ENCODE peak calls at places on chromosomes 11 and 22, in eight cellular contexts. A is tibial nerve, Y is thoracic aorta, M is AG09319, Q is Kasumi-1, O is HuH-7, F is progenitor cell of endocrine pancreas, J is body of pancreas. R is an unnamed sample.

GRCh38 chr22:45673482-45674175 is 2.0 kb downstream of the ATXN10 start:
- DNase-seq in Y (no peak), J (no peak), A (no peak), M (no peak), O (no peak), Q (peak), F (no peak), R (no peak)

GRCh38 chr22:24400726-24401596 is 26.4 kb upstream of the ADORA2A start:
- DNase-seq in J (no peak), F (no peak), M (no peak), A (no peak), Q (no peak), Y (no peak), O (no peak), R (no peak)

GRCh38 chr22:25062378-25063095 is 110.0 kb downstream of the KIAA1671 start:
- DNase-seq in F (no peak), O (no peak), J (no peak), A (no peak), Y (no peak), M (no peak), Q (no peak), R (no peak)

GRCh38 chr11:46290598-46291309 is 13.3 kb downstream of the CREB3L1 start:
- DNase-seq in Y (no peak), J (peak), Q (no peak), A (peak), F (no peak), O (peak), M (peak), R (no peak)

GRCh38 chr11:8688414-8689362 is 6.1 kb downstream of the RPL27A start:
- DNase-seq in Q (peak), M (peak), J (peak), O (peak), Y (peak), F (peak), A (peak), R (peak)

GRCh38 chr11:32396991-32397390 is 38.3 kb downstream of the WT1 start:
- DNase-seq in Q (no peak), J (no peak), O (no peak), M (no peak), F (no peak), Y (no peak), A (no peak), R (no peak)

GRCh38 chr11:100922116-100922515 is 207.5 kb downstream of the PGR start:
- DNase-seq in O (no peak), A (no peak), M (no peak), F (no peak), Q (no peak), Y (no peak), J (no peak), R (no peak)

GRCh38 chr11:62359475-62359874 is 22.2 kb downstream of the ASRGL1 start:
- DNase-seq in Y (no peak), A (no peak), O (no peak), J (no peak), M (no peak), Q (no peak), F (no peak), R (no peak)

GRCh38 chr11:93513763-93514162 is 29.4 kb downstream of the SMCO4 start:
- DNase-seq in A (no peak), Q (no peak), M (no peak), F (no peak), J (no peak), O (no peak), Y (no peak), R (no peak)

GRCh38 chr22:35862697-35863096 is 145.0 kb downstream of the APOL5 start:
- DNase-seq in Q (no peak), J (no peak), A (no peak), Y (no peak), O (no peak), M (no peak), F (no peak), R (no peak)

GRCh38 chr22:32606181-32606580 is 131.6 kb downstream of the FBXO7 start:
- DNase-seq in J (no peak), Q (peak), A (no peak), Y (no peak), M (no peak), F (no peak), O (no peak), R (peak)

GRCh38 chr22:50641696-50642607 is 14.0 kb upstream of the ARSA start:
- DNase-seq in A (no peak), Q (no peak), O (peak), J (no peak), Y (no peak), M (no peak), F (no peak), R (no peak)

GRCh38 chr11:122951231-122951630 is 30.4 kb downstream of the BSX start:
- DNase-seq in M (no peak), Y (no peak), F (no peak), Q (no peak), O (no peak), J (no peak), A (no peak), R (no peak)

GRCh38 chr11:127624455-127624854 is 623.9 kb upstream of the KIRREL3 start:
- DNase-seq in O (no peak), Y (no peak), Q (no peak), F (no peak), A (no peak), M (no peak), J (peak), R (no peak)

GRCh38 chr11:45648931-45649330 is 16.5 kb downstream of the CHST1 start:
- DNase-seq in M (no peak), F (no peak), O (peak), J (no peak), Q (no peak), Y (no peak), A (no peak), R (peak)

GRCh38 chr22:25762147-25762546 is 20.2 kb downstream of the MYO18B start:
- DNase-seq in O (peak), A (no peak), Q (no peak), J (no peak), F (no peak), Y (no peak), M (no peak), R (no peak)

GRCh38 chr11:127003260-127003981 is 2.9 kb upstream of the KIRREL3 start:
- DNase-seq in Q (no peak), Y (no peak), O (no peak), M (no peak), F (peak), A (no peak), J (peak), R (no peak)

GRCh38 chr11:113505541-113506375 is 30.6 kb upstream of the DRD2 start:
- DNase-seq in Y (no peak), Q (no peak), M (no peak), J (no peak), O (peak), F (no peak), A (peak), R (no peak)

GRCh38 chr11:78219493-78220217 is 30.9 kb downstream of the USP35 start:
- DNase-seq in M (no peak), A (no peak), O (no peak), Y (no peak), F (no peak), J (no peak), Q (no peak), R (no peak)

GRCh38 chr11:47267858-47268257 is 2.1 kb upstream of the MADD start:
- DNase-seq in Y (no peak), Q (no peak), J (no peak), F (no peak), A (no peak), M (no peak), O (no peak), R (no peak)

GRCh38 chr22:41429946-41430332 is 16.7 kb downstream of the TOB2 start:
- DNase-seq in O (no peak), A (no peak), Q (no peak), J (no peak), F (no peak), Y (no peak), M (no peak), R (no peak)

GRCh38 chr11:105046898-105047579 is 1.9 kb upstream of the CARD16 start:
- DNase-seq in Q (no peak), F (no peak), O (peak), J (no peak), A (no peak), M (peak), Y (no peak), R (no peak)

GRCh38 chr22:33652596-33652995 is 267.7 kb downstream of the LARGE1 start:
- DNase-seq in M (no peak), A (no peak), J (no peak), F (no peak), Y (no peak), O (no peak), Q (no peak), R (no peak)

GRCh38 chr22:29148036-29148435 is 57.7 kb upstream of the EMID1 start:
- DNase-seq in F (no peak), J (no peak), Y (no peak), O (no peak), A (no peak), M (no peak), Q (no peak), R (peak)

GRCh38 chr22:48089601-48090331 is 1327.3 kb downstream of the TBC1D22A start:
- DNase-seq in M (no peak), O (no peak), Y (no peak), Q (no peak), F (no peak), J (peak), A (peak), R (peak)

GRCh38 chr11:87298155-87298554 is 260.4 kb downstream of the TMEM135 start:
- DNase-seq in J (no peak), Y (no peak), M (no peak), F (no peak), O (no peak), Q (no peak), A (no peak), R (no peak)

GRCh38 chr11:87417951-87418350 is 380.2 kb downstream of the TMEM135 start:
- DNase-seq in Y (no peak), F (no peak), O (no peak), A (no peak), M (no peak), J (no peak), Q (no peak), R (no peak)

GRCh38 chr11:125938418-125938817 is 7.4 kb upstream of the VSIG10L2 start:
- DNase-seq in O (no peak), A (no peak), Q (no peak), F (no peak), J (no peak), M (no peak), Y (no peak), R (peak)

GRCh38 chr11:46472662-46472994 is 81.1 kb upstream of the CHRM4 start:
- DNase-seq in O (no peak), Y (no peak), A (no peak), F (no peak), J (peak), M (no peak), Q (no peak), R (no peak)

GRCh38 chr22:29002603-29003002 is 59.0 kb downstream of the C22orf31 start:
- DNase-seq in J (peak), F (no peak), Q (no peak), Y (no peak), M (no peak), O (no peak), A (no peak), R (no peak)

GRCh38 chr22:46053563-46054090 is 76.7 kb upstream of the WNT7B start:
- DNase-seq in J (peak), O (peak), M (no peak), Q (no peak), F (no peak), A (no peak), Y (no peak), R (peak)

GRCh38 chr11:45751430-45751829 is 53.5 kb upstream of the SLC35C1 start:
- DNase-seq in Q (no peak), Y (no peak), M (no peak), A (no peak), F (no peak), J (no peak), O (no peak), R (no peak)

GRCh38 chr11:124202951-124203350 is 19.8 kb downstream of the OR10D3 start:
- DNase-seq in Q (no peak), O (no peak), A (no peak), M (no peak), J (no peak), F (no peak), Y (no peak), R (no peak)

GRCh38 chr22:23910496-23911190 is 16.5 kb downstream of the MIF start:
- DNase-seq in F (no peak), Y (no peak), Q (no peak), A (no peak), O (no peak), M (no peak), J (no peak), R (no peak)

R was measured in mesenteric fat pad.